ENCODE peak calls at places on chromosomes 7 and 10, in four cellular contexts. One of them, this sample, is unnamed.

GRCh38 chr10:93463723-93464511 is 18.2 kb downstream of the MYOF start:
- DNase-seq in HepG2: no peak
- DNase-seq in K562: no peak
- DNase-seq in GM12878: no peak
- DNase-seq in this sample: no peak

GRCh38 chr10:86389441-86390193 is 23.0 kb upstream of the GRID1 start:
- DNase-seq in K562: peak; percentile 42
- DNase-seq in HepG2: no peak
- DNase-seq in GM12878: no peak
- DNase-seq in this sample: peak; percentile 42

GRCh38 chr10:75403144-75404022 is 1.8 kb upstream of the ZNF503 start:
- DNase-seq in GM12878: no peak
- DNase-seq in K562: no peak
- DNase-seq in HepG2: peak; percentile 18
- DNase-seq in this sample: peak; percentile 54

GRCh38 chr7:44749992-44750391 is 1.3 kb downstream of the ZMIZ2 start:
- DNase-seq in K562: no peak
- DNase-seq in HepG2: no peak
- DNase-seq in GM12878: no peak
- DNase-seq in this sample: no peak

GRCh38 chr10:74114041-74114448 is 36.6 kb downstream of the AP3M1 start:
- DNase-seq in GM12878: no peak
- DNase-seq in HepG2: no peak
- DNase-seq in K562: no peak
- DNase-seq in this sample: no peak

GRCh38 chr7:2403718-2404648 is 572 bp downstream of the CHST12 start:
- DNase-seq in GM12878: no peak
- DNase-seq in HepG2: no peak
- DNase-seq in K562: peak; percentile 73
- DNase-seq in this sample: no peak

GRCh38 chr7:126803060-126803665 is 449.6 kb downstream of the GRM8 start:
- DNase-seq in GM12878: peak; percentile 53
- DNase-seq in HepG2: peak; percentile 67
- DNase-seq in K562: peak; percentile 73
- DNase-seq in this sample: peak; percentile 71

GRCh38 chr7:22821702-22822485 is 755 bp downstream of the TOMM7 start:
- DNase-seq in K562: no peak
- DNase-seq in HepG2: no peak
- DNase-seq in GM12878: no peak
- DNase-seq in this sample: no peak

GRCh38 chr7:19690736-19691135 is 18.1 kb downstream of the POLR1F start:
- DNase-seq in GM12878: no peak
- DNase-seq in K562: no peak
- DNase-seq in HepG2: no peak
- DNase-seq in this sample: no peak

GRCh38 chr7:90222811-90223725 is 11.5 kb downstream of the STEAP2 start:
- DNase-seq in K562: no peak
- DNase-seq in GM12878: no peak
- DNase-seq in HepG2: peak; percentile 28
- DNase-seq in this sample: peak; percentile 72

GRCh38 chr10:10911471-10911921 is 106.2 kb upstream of the CELF2 start:
- DNase-seq in K562: no peak
- DNase-seq in HepG2: no peak
- DNase-seq in GM12878: no peak
- DNase-seq in this sample: no peak

GRCh38 chr7:55309040-55309991 is 55.8 kb upstream of the LANCL2 start:
- DNase-seq in HepG2: no peak
- DNase-seq in K562: no peak
- DNase-seq in GM12878: peak; percentile 99
- DNase-seq in this sample: no peak

GRCh38 chr10:2680802-2681201 is 386.5 kb upstream of the PFKP start:
- DNase-seq in K562: no peak
- DNase-seq in HepG2: no peak
- DNase-seq in GM12878: no peak
- DNase-seq in this sample: no peak

GRCh38 chr7:111413796-111414195 is 148.5 kb downstream of the IMMP2L start:
- DNase-seq in GM12878: no peak
- DNase-seq in K562: no peak
- DNase-seq in HepG2: no peak
- DNase-seq in this sample: no peak

GRCh38 chr7:54664235-54665228 is 94.5 kb downstream of the SEC61G start:
- DNase-seq in GM12878: no peak
- DNase-seq in HepG2: peak; percentile 40
- DNase-seq in K562: peak; percentile 17
- DNase-seq in this sample: peak; percentile 48

GRCh38 chr7:43439631-43440401 is 143.1 kb upstream of the STK17A start:
- DNase-seq in HepG2: peak; percentile 51
- DNase-seq in GM12878: peak; percentile 13
- DNase-seq in K562: peak; percentile 79
- DNase-seq in this sample: peak; percentile 75

GRCh38 chr7:152442330-152442835 is 6.6 kb upstream of the KMT2C start:
- DNase-seq in HepG2: no peak
- DNase-seq in K562: no peak
- DNase-seq in GM12878: no peak
- DNase-seq in this sample: no peak

GRCh38 chr10:51023611-51024010 is 50.7 kb upstream of the PRKG1 start:
- DNase-seq in HepG2: no peak
- DNase-seq in K562: no peak
- DNase-seq in GM12878: no peak
- DNase-seq in this sample: no peak

DNA sequence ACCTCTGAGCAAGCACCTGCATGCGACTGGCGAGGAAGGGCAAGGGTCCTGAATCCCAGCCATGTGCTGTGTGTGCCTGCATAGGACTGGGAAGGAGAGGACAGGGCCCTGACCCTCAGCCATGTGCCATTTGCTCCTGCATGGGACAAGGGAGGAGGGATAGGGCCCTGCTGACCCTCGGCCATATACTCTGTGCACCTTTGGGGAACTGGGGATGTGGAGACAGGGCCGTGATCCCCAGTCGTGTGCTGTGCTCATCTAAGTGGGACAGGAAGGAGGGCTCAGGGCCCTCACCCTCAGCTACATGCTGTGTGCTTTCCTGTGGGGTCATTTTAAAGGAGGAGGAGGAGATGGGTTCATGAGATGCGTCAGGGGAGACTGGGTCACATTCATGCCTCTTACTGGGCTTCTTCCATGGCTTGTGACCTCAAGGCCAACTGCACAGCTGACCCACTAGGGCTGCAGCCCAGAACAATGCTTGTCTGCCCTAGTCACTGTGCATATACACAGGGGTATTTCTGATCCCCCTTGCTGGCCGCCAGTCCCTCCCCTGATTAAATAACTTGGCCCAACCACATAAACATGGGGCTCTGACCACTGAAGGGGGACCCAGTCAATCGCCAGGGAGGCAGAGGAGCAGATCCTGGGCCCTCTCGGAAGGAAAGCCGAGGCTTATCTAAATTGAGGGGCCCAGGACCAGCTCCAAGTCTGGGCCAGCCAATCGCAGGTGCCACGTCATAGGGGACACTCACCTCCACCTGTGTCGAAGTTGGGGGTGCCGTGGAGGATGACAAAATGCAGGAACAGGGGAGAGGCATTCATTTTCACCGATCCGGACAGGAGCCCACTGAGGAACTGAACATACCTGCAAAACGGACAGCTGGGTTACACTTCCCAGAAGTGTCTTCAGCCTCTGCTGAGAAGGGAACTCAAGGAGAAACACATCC is 167.3 kb downstream of the TNS3 start:
- DNase-seq in GM12878: no peak
- DNase-seq in HepG2: no peak
- DNase-seq in K562: no peak
- DNase-seq in this sample: no peak
- TF ChIP-seq MYC in GM12878: no peak
- TF ChIP-seq MYC in HepG2: no peak
- TF ChIP-seq MYC in K562: no peak
- TF ChIP-seq MYC in this sample: no peak

GRCh38 chr10:132408367-132408781 is 11.4 kb downstream of the PWWP2B start:
- DNase-seq in GM12878: no peak
- DNase-seq in HepG2: no peak
- DNase-seq in K562: no peak
- DNase-seq in this sample: no peak
- TF ChIP-seq SMC3 in GM12878: no peak
- TF ChIP-seq SMC3 in HepG2: no peak
- TF ChIP-seq SMC3 in K562: no peak
- TF ChIP-seq SMC3 in this sample: no peak

DNA sequence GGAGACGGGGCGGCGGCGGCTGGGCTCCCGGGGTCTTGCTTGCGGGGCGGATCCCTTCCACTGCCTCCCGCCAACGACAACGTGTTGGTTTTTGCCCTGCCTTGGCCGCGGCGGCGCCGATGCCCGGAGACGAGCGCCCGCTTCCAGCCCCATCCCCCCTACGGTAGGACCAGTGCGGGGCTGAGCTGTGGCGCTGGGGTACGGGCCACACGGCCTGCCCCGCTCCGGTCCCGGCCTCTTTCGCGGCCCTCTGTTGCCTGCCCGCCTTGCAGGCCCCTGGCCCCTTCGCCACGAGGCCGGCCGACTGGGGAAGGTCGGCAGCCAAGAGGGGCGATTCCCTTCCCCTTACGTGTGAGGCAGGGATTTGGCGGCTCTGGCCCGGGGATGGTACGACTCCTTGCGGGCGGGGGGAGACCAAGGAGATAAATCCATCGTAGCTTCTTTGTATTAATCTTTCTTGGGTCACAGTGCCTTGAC is 488 bp downstream of the EIF4H start:
- DNase-seq in K562: no peak
- DNase-seq in GM12878: no peak
- DNase-seq in HepG2: peak; percentile 30
- DNase-seq in this sample: peak; percentile 41
- TF ChIP-seq CTCF in K562: no peak
- TF ChIP-seq CTCF in GM12878: no peak
- TF ChIP-seq CTCF in HepG2: no peak
- TF ChIP-seq CTCF in this sample: no peak

GRCh38 chr7:34445653-34446052 is 212.4 kb upstream of the NPSR1 start:
- DNase-seq in GM12878: no peak
- DNase-seq in HepG2: no peak
- DNase-seq in K562: no peak
- DNase-seq in this sample: no peak
- TF ChIP-seq MYC in GM12878: no peak
- TF ChIP-seq MYC in HepG2: no peak
- TF ChIP-seq MYC in K562: no peak
- TF ChIP-seq MYC in this sample: no peak

GRCh38 chr10:43255644-43256431 is 11.0 kb downstream of the RASGEF1A start:
- DNase-seq in K562: peak; percentile 84
- DNase-seq in HepG2: peak; percentile 24
- DNase-seq in GM12878: no peak
- DNase-seq in this sample: peak; percentile 69
- TF ChIP-seq SMC3 in K562: peak; percentile 54
- TF ChIP-seq SMC3 in HepG2: no peak
- TF ChIP-seq SMC3 in GM12878: peak; percentile 28
- TF ChIP-seq SMC3 in this sample: no peak

GRCh38 chr7:105879782-105880181 is 3.4 kb upstream of the ATXN7L1 start:
- DNase-seq in K562: no peak
- DNase-seq in GM12878: no peak
- DNase-seq in HepG2: no peak
- DNase-seq in this sample: no peak

GRCh38 chr7:105876964-105877601 is 684 bp upstream of the ATXN7L1 start:
- DNase-seq in HepG2: peak; percentile 60
- DNase-seq in K562: peak; percentile 37
- DNase-seq in GM12878: no peak
- DNase-seq in this sample: peak; percentile 68

GRCh38 chr7:105876091-105876963 is at the start of gene ATXN7L1:
- DNase-seq in K562: peak; percentile 99
- DNase-seq in HepG2: peak; percentile 92
- DNase-seq in GM12878: no peak
- DNase-seq in this sample: peak; percentile 96

GRCh38 chr7:105878746-105879605 is 2.6 kb upstream of the ATXN7L1 start:
- DNase-seq in K562: no peak
- DNase-seq in HepG2: no peak
- DNase-seq in GM12878: no peak
- DNase-seq in this sample: no peak

DNA sequence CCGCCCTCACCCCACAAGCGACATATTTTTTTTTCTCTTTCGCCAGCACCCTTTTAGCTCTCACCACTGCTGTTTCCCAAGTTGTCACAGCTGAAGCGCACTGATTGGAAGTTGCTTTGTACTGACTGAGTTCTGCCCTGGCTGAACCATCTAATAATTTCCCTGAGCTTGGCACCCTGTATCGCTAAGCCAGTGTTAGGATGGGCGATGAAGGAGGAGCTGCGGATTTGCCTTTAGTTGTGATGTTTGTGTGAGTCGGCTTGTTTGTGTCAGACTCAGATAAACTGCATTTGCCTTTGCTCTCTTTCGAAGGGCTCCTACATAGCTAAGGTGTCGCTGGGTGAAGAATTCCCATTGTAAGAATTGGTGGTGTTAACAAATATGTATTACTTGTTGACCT is 1.3 kb upstream of the ATXN7L1 start:
- DNase-seq in K562: no peak
- DNase-seq in GM12878: no peak
- DNase-seq in HepG2: no peak
- DNase-seq in this sample: no peak
- TF ChIP-seq CTCF in K562: no peak
- TF ChIP-seq CTCF in GM12878: no peak
- TF ChIP-seq CTCF in HepG2: no peak
- TF ChIP-seq CTCF in this sample: no peak